ENCODE peak calls at places on chromosome 17, in four cellular contexts. B is WTC11, K is SK-N-SH, U is K562. W is an unnamed sample.

GRCh38 chr17:49585422-49586027 is 9.9 kb downstream of the NXPH3 start:
- DNase-seq in B (peak), K (peak), U (peak), W (no peak)

GRCh38 chr17:80270836-80271235 is 10.2 kb downstream of the RNF213 start:
- DNase-seq in B (peak), K (peak), U (peak), W (no peak)

GRCh38 chr17:62892870-62893338 is 73.1 kb upstream of the TANC2 start:
- DNase-seq in B (no peak), K (no peak), U (no peak), W (no peak)

GRCh38 chr17:77495575-77495974 is 354.8 kb downstream of the SEC14L1 start:
- DNase-seq in B (peak), K (peak), U (no peak), W (no peak)

GRCh38 chr17:78834571-78834970 is 6.0 kb downstream of the USP36 start:
- DNase-seq in B (no peak), K (no peak), U (no peak), W (no peak)

GRCh38 chr17:32859857-32860525 is 16.9 kb downstream of the MYO1D start:
- DNase-seq in B (no peak), K (no peak), U (peak), W (no peak)

GRCh38 chr17:7120123-7120522 is 5.5 kb upstream of the ASGR2 start:
- DNase-seq in B (no peak), K (no peak), U (no peak), W (no peak)

GRCh38 chr17:42067371-42068180 is 17.2 kb upstream of the C17orf113 start:
- DNase-seq in B (peak), K (peak), U (peak), W (no peak)

GRCh38 chr17:4808378-4808767 is 1.4 kb downstream of the PLD2 start:
- DNase-seq in B (no peak), K (no peak), U (no peak), W (no peak)

GRCh38 chr17:47720754-47721533 is 12.1 kb upstream of the TBX21 start:
- DNase-seq in B (peak), K (peak), U (no peak), W (no peak)

GRCh38 chr17:75573994-75574393 is 13.6 kb upstream of the MYO15B start:
- DNase-seq in B (no peak), K (no peak), U (no peak), W (no peak)

GRCh38 chr17:70144260-70144846 is 25.0 kb upstream of the KCNJ2 start:
- DNase-seq in B (no peak), K (peak), U (no peak), W (no peak)

GRCh38 chr17:80798595-80799552 is 192.8 kb upstream of the CHMP6 start:
- DNase-seq in B (no peak), K (no peak), U (peak), W (no peak)

GRCh38 chr17:77889135-77889505 is 69.4 kb upstream of the TNRC6C start:
- DNase-seq in B (no peak), K (no peak), U (no peak), W (no peak)

GRCh38 chr17:17837966-17838962 is 1.5 kb upstream of the SREBF1 start:
- DNase-seq in B (peak), K (no peak), U (peak), W (no peak)

GRCh38 chr17:48589060-48589830 is 796 bp downstream of the HOXB3 start:
- DNase-seq in B (no peak), K (no peak), U (no peak), W (no peak)

GRCh38 chr17:28891201-28891600 is 6.3 kb downstream of the FLOT2 start:
- DNase-seq in B (no peak), K (no peak), U (no peak), W (no peak)

GRCh38 chr17:18219016-18219415 is 6.4 kb upstream of the LLGL1 start:
- DNase-seq in B (no peak), K (no peak), U (peak), W (no peak)

GRCh38 chr17:67912656-67913055 is 83.6 kb downstream of the C17orf58 start:
- DNase-seq in B (no peak), K (no peak), U (no peak), W (no peak)

GRCh38 chr17:77388384-77389306 is 247.9 kb downstream of the SEC14L1 start:
- DNase-seq in B (no peak), K (peak), U (no peak), W (no peak)

GRCh38 chr17:29557085-29557697 is 9.6 kb downstream of the ABHD15 start:
- DNase-seq in B (no peak), K (no peak), U (peak), W (no peak)

DNA sequence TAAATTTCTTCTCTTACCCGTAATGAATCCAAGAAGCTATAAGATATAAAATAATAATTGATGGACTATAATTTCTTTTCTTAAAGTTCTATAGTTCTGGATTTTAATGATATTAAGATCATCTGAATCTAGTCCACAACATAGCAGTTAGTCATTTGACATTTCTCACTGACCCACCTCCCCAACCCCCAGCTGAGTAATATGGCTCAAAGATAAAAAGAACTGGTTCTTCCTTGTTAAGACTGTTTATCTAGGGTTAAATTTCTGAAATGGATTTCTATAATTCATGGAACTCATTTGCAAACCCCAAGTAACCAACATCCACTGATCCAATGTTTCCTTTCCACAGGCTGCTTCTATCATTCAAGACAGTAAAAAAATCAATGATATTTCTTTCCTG is 133.9 kb upstream of the SOX9 start:
- DNase-seq in B (no peak), K (no peak), U (no peak), W (no peak)
- TF ChIP-seq USF1 in B (no peak), K (no peak), U (no peak), W (no peak)

DNA sequence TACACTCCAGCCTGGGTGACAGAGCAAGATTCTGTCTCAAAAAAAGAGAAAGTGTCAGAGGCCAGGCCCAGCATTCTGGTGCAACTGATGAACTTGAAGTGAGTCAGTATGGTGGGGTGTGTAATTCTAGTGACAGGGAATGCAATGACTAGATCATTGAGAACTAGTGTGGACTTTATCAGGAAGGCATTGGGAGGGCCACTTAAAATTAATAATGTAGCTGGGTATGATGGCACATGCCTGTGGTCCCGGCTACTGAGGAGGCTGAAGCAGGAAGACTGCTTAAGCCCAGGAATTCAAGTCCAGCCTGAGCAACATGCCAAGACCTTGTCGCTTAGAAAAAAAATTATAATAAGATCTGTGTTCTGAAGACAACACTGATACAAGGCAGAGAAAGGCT is 90.8 kb downstream of the STX8 start:
- DNase-seq in B (no peak), K (no peak), U (no peak), W (no peak)
- TF ChIP-seq USF1 in B (no peak), K (no peak), U (no peak), W (no peak)

GRCh38 chr17:9002236-9002609 is 19.1 kb upstream of the NTN1 start:
- DNase-seq in B (peak), K (no peak), U (no peak), W (no peak)

GRCh38 chr17:9003355-9004131 is 17.8 kb upstream of the NTN1 start:
- DNase-seq in B (peak), K (peak), U (no peak), W (no peak)

GRCh38 chr17:9004132-9004960 is 17.0 kb upstream of the NTN1 start:
- DNase-seq in B (peak), K (no peak), U (no peak), W (no peak)

GRCh38 chr17:9001539-9001938 is 19.8 kb upstream of the NTN1 start:
- DNase-seq in B (no peak), K (no peak), U (no peak), W (no peak)

DNA sequence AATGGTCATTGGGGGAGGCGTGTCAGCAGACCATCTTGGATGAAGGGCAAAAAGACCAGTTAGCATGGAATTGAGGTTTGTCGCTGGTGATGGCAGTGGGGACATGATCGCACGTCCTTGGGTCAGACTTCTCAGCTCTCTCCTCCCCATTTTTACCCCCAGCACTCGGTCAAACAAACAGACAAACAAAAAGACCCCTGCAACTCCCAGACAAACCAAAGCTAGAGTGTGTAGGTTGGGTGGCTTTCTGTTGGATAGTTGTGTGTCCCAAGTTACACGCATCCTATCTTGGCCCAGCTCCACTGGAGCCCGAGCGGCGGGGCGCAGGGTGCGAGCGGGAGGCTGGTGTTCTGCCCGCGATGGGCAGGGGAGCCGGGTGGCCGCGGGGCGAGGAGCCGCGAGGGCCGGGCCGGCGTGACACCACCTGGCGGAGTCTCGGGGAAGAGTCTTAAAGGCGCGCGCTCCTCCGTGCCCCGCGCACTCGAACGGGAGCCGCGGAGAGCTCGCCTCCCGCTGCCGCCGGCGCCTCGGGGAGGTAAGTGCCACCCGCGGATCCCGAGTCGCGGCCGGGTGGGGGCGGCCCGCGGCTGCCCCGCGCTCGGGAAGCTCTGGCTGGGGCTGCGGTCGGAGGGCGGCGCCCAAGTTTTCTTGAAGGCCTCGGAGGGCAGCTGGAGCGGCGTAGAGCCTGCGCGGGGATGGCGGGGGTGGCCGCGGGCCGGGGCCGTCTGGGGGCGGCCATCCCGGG is 18.5 kb upstream of the NTN1 start:
- DNase-seq in B (peak), K (peak), U (no peak), W (no peak)
- TF ChIP-seq USF1 in B (no peak), K (no peak), U (no peak), W (no peak)

GRCh38 chr17:8702996-8703395 is 41.6 kb downstream of the CCDC42 start:
- DNase-seq in B (no peak), K (no peak), U (no peak), W (no peak)

GRCh38 chr17:8701754-8702153 is 42.9 kb downstream of the CCDC42 start:
- DNase-seq in B (no peak), K (no peak), U (no peak), W (no peak)

GRCh38 chr17:8700546-8700945 is 44.1 kb downstream of the CCDC42 start:
- DNase-seq in B (no peak), K (no peak), U (no peak), W (no peak)

GRCh38 chr17:8698142-8699050 is 46.2 kb downstream of the CCDC42 start:
- DNase-seq in B (no peak), K (peak), U (peak), W (no peak)

DNA sequence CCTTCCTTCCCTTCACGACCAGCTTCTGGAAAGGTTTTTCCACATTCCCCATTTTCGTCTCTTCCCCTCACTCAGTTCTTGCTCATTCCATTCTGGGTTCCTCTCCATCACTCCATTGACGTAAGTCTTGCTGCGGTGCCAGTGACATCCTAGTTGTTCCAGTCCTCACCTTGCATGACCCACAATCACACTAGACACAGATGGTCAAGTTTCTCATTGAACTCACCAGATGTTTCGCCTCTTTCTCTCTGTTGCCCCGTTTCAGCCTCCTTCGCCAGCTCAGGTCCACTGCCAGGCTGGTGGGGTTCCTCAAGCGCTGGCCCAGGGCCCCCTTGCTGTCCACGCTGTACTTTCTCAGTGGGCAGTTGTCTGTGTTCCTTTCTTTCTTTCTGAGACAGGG is 43.4 kb downstream of the CCDC42 start:
- DNase-seq in B (no peak), K (no peak), U (no peak), W (no peak)
- TF ChIP-seq USF1 in B (no peak), K (no peak), U (no peak), W (no peak)

DNA sequence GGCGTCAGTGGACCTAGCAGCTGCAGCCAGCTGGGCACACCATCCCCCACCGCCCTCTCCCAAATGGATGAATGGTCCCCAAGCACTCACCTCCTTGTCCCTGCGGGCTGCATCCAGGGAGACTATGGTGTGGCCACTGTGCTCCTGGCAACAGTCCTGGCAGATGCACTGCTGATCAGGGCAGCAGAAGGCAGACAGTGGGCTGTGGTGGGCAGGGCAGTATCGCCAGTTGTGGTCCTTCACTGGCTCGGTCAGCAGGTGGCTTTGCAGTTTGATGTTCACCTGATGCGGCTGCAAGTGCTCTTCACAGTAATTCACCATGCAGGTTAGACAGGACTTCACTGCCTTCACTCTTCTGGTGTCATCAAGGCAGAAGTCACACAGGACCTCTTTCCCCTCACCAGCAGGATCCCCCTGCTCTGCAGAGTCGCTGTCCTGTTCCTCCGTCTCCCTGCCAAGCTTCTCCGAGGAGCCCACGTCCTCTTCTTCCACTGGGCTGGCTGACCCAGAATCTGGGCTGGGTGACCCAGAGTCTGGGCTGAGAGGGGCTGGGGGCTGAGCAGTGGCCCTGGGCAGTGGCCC is 31.6 kb upstream of the FBXW10B start:
- DNase-seq in B (no peak), K (peak), U (no peak), W (no peak)
- TF ChIP-seq USF1 in B (no peak), K (no peak), U (no peak), W (no peak)

GRCh38 chr17:16300554-16300953 is 52.7 kb downstream of the CENPV start:
- DNase-seq in B (no peak), K (no peak), U (no peak), W (no peak)

GRCh38 chr17:16301963-16302855 is 51.1 kb downstream of the CENPV start:
- DNase-seq in B (no peak), K (no peak), U (no peak), W (no peak)

GRCh38 chr17:16297367-16298139 is 55.7 kb downstream of the CENPV start:
- DNase-seq in B (peak), K (no peak), U (peak), W (no peak)

GRCh38 chr17:16294560-16294959 is 58.7 kb downstream of the CENPV start:
- DNase-seq in B (no peak), K (no peak), U (no peak), W (no peak)

DNA sequence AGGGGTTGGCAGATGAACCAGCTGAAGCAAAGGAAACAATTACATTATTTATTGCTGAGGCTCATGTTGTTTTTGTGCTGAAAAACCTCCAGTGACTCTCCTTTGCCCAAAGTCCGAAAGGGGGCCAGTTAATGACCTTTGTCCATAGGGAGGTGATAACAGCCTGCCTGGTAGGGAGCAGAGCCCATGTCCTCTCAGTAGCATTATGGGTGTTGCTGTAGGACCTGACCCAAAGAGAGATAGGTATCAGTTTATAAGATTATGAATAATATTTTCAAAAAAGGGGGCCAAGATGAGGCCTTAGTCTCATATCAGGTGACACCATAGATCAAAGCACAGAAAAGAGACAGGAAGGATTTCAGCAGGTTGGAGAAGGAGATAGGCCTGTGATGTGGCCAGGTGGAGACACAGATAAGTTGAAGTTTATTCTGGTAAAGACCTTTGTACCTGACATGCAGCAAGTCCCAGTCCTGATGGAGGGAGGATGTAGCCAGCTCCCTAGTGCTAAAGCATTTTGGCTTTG is 55.1 kb downstream of the CENPV start:
- DNase-seq in B (no peak), K (no peak), U (peak), W (no peak)
- TF ChIP-seq USF1 in B (no peak), K (no peak), U (no peak), W (no peak)

GRCh38 chr17:596287-596686 is 118.4 kb downstream of the VPS53 start:
- DNase-seq in B (no peak), K (no peak), U (no peak), W (no peak)
- TF ChIP-seq USF1 in B (no peak), K (no peak), U (no peak), W (no peak)

GRCh38 chr17:44408786-44409185 is 19.3 kb upstream of the ITGA2B start:
- DNase-seq in B (no peak), K (no peak), U (no peak), W (no peak)
- TF ChIP-seq USF1 in B (no peak), K (no peak), U (no peak), W (no peak)

DNA sequence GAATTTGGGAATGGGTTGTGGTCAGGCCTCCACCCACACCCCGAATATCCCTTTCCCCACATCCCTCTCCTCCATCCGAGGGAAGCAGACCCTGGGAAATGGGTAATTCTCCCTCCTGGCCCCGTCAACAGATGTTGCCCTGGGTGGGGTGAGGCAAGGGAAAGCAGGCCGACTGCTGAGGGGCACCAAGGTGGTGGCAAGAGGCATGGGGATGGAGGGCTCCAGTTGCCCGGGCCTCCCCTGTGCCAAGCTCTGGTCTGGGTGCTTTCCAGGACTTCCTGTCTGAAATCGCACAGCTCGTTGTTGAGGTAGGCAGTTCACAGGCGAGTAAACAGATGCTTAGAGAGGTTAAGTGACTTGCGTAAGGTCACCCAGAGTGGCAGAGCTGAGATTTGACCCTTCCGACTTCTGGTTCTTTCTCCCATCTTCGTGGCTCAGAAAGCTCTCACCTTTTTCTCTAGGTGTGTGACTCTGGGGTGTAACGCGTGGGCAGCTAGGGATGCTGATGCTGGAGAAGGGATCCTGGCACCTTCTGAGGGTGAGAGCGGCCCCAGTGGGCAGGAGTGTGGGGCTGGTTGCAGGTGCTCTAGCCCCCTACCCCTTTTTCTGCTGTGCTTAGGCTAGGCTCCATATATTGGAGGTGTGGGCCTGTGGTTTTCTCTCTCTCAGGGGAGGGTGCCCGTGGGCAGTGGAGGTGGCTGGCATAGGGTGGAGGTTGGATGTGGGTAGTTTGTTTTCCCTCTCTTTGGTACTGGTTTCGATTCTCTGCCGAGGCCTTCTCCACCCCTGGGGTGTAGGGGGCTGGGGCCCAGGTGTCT is 17.2 kb downstream of the RARA start:
- DNase-seq in B (no peak), K (no peak), U (no peak), W (no peak)
- TF ChIP-seq USF1 in B (no peak), K (no peak), U (no peak), W (no peak)

W was measured in GM12878.